ENCODE peak calls at places on chromosomes 12 and 14, in ten cellular contexts. C is pancreas, W is astrocyte, G is mucosa of descending colon, V is sigmoid colon, M is IMR-90, L is dorsolateral prefrontal cortex, F is cardiac fibroblast, Y is neural progenitor cell, Z is lower lobe of right lung. A is an unnamed sample.

GRCh38 chr14:83548061-83548839 is 1981.7 kb upstream of the FLRT2 start:
- DNase-seq in C (no peak), W (peak), G (no peak), V (no peak), M (peak), L (no peak), F (no peak), Y (peak), Z (no peak), A (no peak)

GRCh38 chr14:91509083-91509877 is 830 bp downstream of the PPP4R3A start:
- DNase-seq in C (peak), W (no peak), G (peak), V (peak), M (no peak), L (no peak), F (peak), Y (peak), Z (peak), A (peak)

GRCh38 chr12:68824131-68824530 is 16.2 kb downstream of the MDM2 start:
- DNase-seq in C (no peak), W (no peak), G (no peak), V (no peak), M (no peak), L (no peak), F (no peak), Y (no peak), Z (no peak), A (no peak)

GRCh38 chr12:51077930-51078329 is 5.5 kb downstream of the CSRNP2 start:
- DNase-seq in C (no peak), W (peak), G (no peak), V (no peak), M (peak), L (peak), F (peak), Y (no peak), Z (no peak), A (peak)

GRCh38 chr12:26043139-26044006 is 81.5 kb downstream of the BHLHE41 start:
- DNase-seq in C (no peak), W (no peak), G (no peak), V (no peak), M (no peak), L (no peak), F (no peak), Y (no peak), Z (no peak), A (peak)

GRCh38 chr12:87796961-87797516 is 232.2 kb downstream of the C12orf50 start:
- DNase-seq in C (no peak), W (no peak), G (no peak), V (no peak), M (no peak), L (no peak), F (peak), Y (no peak), Z (no peak), A (peak)

GRCh38 chr12:21691515-21691914 is 33.9 kb upstream of the LDHB start:
- DNase-seq in C (no peak), W (no peak), G (no peak), V (no peak), M (no peak), L (no peak), F (no peak), Y (no peak), Z (no peak), A (no peak)

GRCh38 chr14:24121210-24121609 is 6.5 kb upstream of the NRL start:
- DNase-seq in C (no peak), W (no peak), G (no peak), V (no peak), M (no peak), L (no peak), F (no peak), Y (no peak), Z (no peak), A (no peak)

GRCh38 chr12:34340534-34341361 is 318.5 kb downstream of the ALG10 start:
- DNase-seq in C (no peak), W (no peak), G (no peak), V (no peak), M (no peak), L (no peak), F (no peak), Y (no peak), Z (no peak), A (no peak)

GRCh38 chr12:100077367-100077766 is 65.3 kb downstream of the BLTP3B start:
- DNase-seq in C (no peak), W (no peak), G (no peak), V (no peak), M (no peak), L (no peak), F (peak), Y (no peak), Z (no peak), A (peak)

GRCh38 chr12:7271904-7272303 is 32.0 kb upstream of the ACSM4 start:
- DNase-seq in C (no peak), W (no peak), G (no peak), V (no peak), M (no peak), L (no peak), F (no peak), Y (no peak), Z (no peak), A (no peak)

GRCh38 chr12:114319422-114319821 is 86.5 kb downstream of the TBX5 start:
- DNase-seq in C (peak), W (peak), G (no peak), V (no peak), M (peak), L (no peak), F (no peak), Y (no peak), Z (no peak), A (peak)

GRCh38 chr12:4562034-4562657 is at the start of gene DYRK4:
- DNase-seq in C (peak), W (peak), G (peak), V (peak), M (peak), L (peak), F (peak), Y (peak), Z (peak), A (peak)

GRCh38 chr14:92960706-92961566 is 38.0 kb downstream of the CHGA start:
- DNase-seq in C (no peak), W (peak), G (no peak), V (no peak), M (peak), L (peak), F (peak), Y (no peak), Z (no peak), A (peak)

GRCh38 chr14:84937449-84937848 is 592.5 kb upstream of the FLRT2 start:
- DNase-seq in C (peak), W (no peak), G (no peak), V (no peak), M (no peak), L (no peak), F (no peak), Y (no peak), Z (no peak), A (no peak)

GRCh38 chr12:93020998-93021597 is 92.0 kb upstream of the EEA1 start:
- DNase-seq in C (no peak), W (no peak), G (no peak), V (no peak), M (no peak), L (no peak), F (no peak), Y (no peak), Z (no peak), A (no peak)

GRCh38 chr12:93020225-93020997 is 91.3 kb upstream of the EEA1 start:
- DNase-seq in C (peak), W (no peak), G (peak), V (no peak), M (no peak), L (no peak), F (no peak), Y (no peak), Z (no peak), A (no peak)

GRCh38 chr12:93019240-93019910 is 90.3 kb upstream of the EEA1 start:
- DNase-seq in C (no peak), W (no peak), G (peak), V (no peak), M (no peak), L (no peak), F (no peak), Y (no peak), Z (no peak), A (no peak)

GRCh38 chr12:93018610-93019009 is 89.5 kb upstream of the EEA1 start:
- DNase-seq in C (no peak), W (no peak), G (peak), V (no peak), M (no peak), L (no peak), F (no peak), Y (no peak), Z (no peak), A (no peak)

GRCh38 chr12:93019911-93020224 is 90.8 kb upstream of the EEA1 start:
- DNase-seq in C (peak), W (no peak), G (peak), V (no peak), M (no peak), L (no peak), F (no peak), Y (no peak), Z (no peak), A (no peak)
- H3K4me3 ChIP-seq in C (no peak), W (no peak), G (no peak), V (no peak), M (no peak), L (no peak), F (no peak), Y (no peak), Z (no peak), A (no peak)

DNA sequence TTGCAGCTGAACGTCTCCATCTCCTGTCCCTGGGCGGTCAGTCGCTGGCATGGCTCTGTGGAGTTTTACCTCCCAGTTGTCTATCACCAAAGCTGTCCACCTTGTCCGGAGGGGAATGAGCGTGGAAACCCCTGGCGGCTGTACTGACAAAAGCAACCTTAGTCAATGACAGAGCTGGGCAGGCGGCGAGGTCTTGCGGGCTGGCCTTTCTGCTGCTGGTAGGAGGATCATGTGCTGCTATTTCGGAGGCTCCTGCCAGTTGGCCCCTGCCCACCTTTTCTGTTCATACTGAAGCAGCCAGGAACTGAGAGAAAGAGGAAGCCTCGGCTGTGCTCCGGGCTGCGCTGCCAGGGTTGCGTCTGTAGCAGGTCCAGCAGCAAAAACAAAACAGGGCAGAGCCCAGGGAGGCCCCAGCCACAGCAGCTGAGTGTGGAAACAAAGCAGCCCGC is 57.7 kb downstream of the HMGA2 start:
- DNase-seq in C (peak), W (peak), G (no peak), V (peak), M (peak), L (peak), F (peak), Y (peak), Z (peak), A (peak)
- TF ChIP-seq CTCF in C (no peak), W (no peak), G (no peak), V (peak), M (peak), L (no peak), F (peak), Y (peak), Z (peak), A (peak)

GRCh38 chr12:92989715-92990484 is 60.8 kb upstream of the EEA1 start:
- DNase-seq in C (no peak), W (no peak), G (no peak), V (no peak), M (no peak), L (no peak), F (no peak), Y (no peak), Z (no peak), A (no peak)

GRCh38 chr12:92991134-92991533 is 62.0 kb upstream of the EEA1 start:
- DNase-seq in C (no peak), W (no peak), G (no peak), V (no peak), M (no peak), L (no peak), F (no peak), Y (no peak), Z (no peak), A (no peak)

GRCh38 chr12:92988622-92989130 is 59.6 kb upstream of the EEA1 start:
- DNase-seq in C (no peak), W (no peak), G (no peak), V (no peak), M (no peak), L (no peak), F (no peak), Y (no peak), Z (no peak), A (no peak)

GRCh38 chr12:92987362-92987761 is 58.3 kb upstream of the EEA1 start:
- DNase-seq in C (no peak), W (peak), G (peak), V (no peak), M (peak), L (no peak), F (peak), Y (peak), Z (no peak), A (peak)

DNA sequence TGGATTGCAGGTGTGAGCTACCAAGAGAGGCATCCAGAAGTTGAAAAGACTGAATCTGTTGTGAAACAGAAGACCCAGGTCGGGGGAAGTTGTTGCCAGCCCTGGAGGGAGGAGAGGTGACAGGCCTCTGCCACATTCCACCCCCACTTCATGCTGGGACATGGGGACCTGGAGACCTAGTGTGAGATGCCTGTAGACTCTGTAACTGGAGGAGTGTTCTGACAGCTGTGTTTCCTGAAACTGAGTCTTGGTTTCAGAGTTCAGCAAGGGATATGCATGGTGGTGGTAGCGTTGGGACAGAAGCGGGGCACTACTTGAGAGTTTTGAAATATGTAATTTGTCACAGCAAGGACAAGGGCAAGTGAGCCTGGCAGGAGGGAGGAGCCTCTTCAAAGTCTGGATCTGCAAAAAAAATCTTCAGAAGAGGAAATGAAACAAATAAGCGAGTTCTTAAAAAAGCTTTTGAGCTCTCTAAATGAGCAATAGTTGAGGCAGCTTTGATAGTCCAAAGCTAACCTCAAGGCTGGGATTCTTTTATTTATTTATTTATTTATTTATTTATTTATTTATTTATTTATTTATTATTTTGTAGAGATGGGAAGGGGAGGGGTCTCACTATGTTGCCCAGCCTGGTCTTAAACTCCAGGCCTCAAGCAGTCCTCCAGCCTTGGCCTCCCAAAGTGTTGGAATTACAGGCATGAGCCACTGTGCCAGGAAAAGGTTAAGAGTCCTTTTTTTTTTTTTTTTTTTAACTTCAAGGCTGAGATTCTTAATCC is 58.9 kb upstream of the EEA1 start:
- DNase-seq in C (peak), W (no peak), G (peak), V (no peak), M (no peak), L (no peak), F (no peak), Y (peak), Z (peak), A (no peak)
- H3K4me3 ChIP-seq in C (no peak), W (no peak), G (no peak), V (no peak), M (no peak), L (no peak), F (no peak), Y (no peak), Z (no peak), A (no peak)

GRCh38 chr14:68715032-68715924 is 77.6 kb downstream of the ZFP36L1 start:
- DNase-seq in C (no peak), W (peak), G (no peak), V (no peak), M (peak), L (no peak), F (peak), Y (no peak), Z (no peak), A (peak)
- TF ChIP-seq CTCF in C (no peak), W (no peak), G (no peak), V (no peak), M (no peak), L (no peak), F (no peak), Y (no peak), Z (peak), A (no peak)

GRCh38 chr14:55131782-55132181 is 2.7 kb downstream of the LGALS3 start:
- DNase-seq in C (no peak), W (no peak), G (peak), V (no peak), M (peak), L (no peak), F (no peak), Y (no peak), Z (no peak), A (peak)
- H3K4me3 ChIP-seq in C (no peak), W (no peak), G (no peak), V (no peak), M (no peak), L (no peak), F (peak), Y (no peak), Z (peak), A (peak)

GRCh38 chr14:102028733-102029132 is 58.1 kb downstream of the HSP90AA1 start:
- DNase-seq in C (no peak), W (peak), G (peak), V (no peak), M (peak), L (no peak), F (peak), Y (no peak), Z (no peak), A (peak)
- TF ChIP-seq CTCF in C (no peak), W (no peak), G (no peak), V (no peak), M (no peak), L (no peak), F (no peak), Y (no peak), Z (no peak), A (no peak)

GRCh38 chr14:37598973-37599526 is 3.6 kb downstream of the TTC6 start:
- DNase-seq in C (no peak), W (no peak), G (no peak), V (no peak), M (no peak), L (no peak), F (no peak), Y (peak), Z (no peak), A (no peak)

GRCh38 chr14:37596790-37597189 is 1.4 kb downstream of the TTC6 start:
- DNase-seq in C (no peak), W (no peak), G (no peak), V (no peak), M (no peak), L (no peak), F (no peak), Y (peak), Z (no peak), A (no peak)

GRCh38 chr14:37597538-37598084 is 2.2 kb downstream of the TTC6 start:
- DNase-seq in C (no peak), W (no peak), G (peak), V (peak), M (no peak), L (no peak), F (no peak), Y (peak), Z (no peak), A (peak)

GRCh38 chr14:37599527-37600368 is 4.3 kb downstream of the TTC6 start:
- DNase-seq in C (no peak), W (no peak), G (peak), V (no peak), M (no peak), L (no peak), F (no peak), Y (peak), Z (peak), A (no peak)

GRCh38 chr14:37598085-37598972 is 2.9 kb downstream of the TTC6 start:
- DNase-seq in C (no peak), W (no peak), G (peak), V (no peak), M (no peak), L (no peak), F (no peak), Y (peak), Z (peak), A (no peak)
- H3K4me3 ChIP-seq in C (no peak), W (no peak), G (no peak), V (no peak), M (no peak), L (no peak), F (no peak), Y (peak), Z (peak), A (no peak)

A was measured in AG10803.